ENCODE peak calls at places on chromosomes 6 and 20, in nine cellular contexts. R is T follicular helper cell; I is astrocyte of the spinal cord; A is stomach; K is activated CD4-positive, alpha-beta T cell treated with anti-CD3 and anti-CD28 coated beads, Interleukin-2, amount 50 U/mL, for 1 hour; G is iPS-NIHi11; O is hypothalamus; S is glutamatergic neuron; F is NCI-H524 treated with DMSO at 0.1 percent for 48 hours. Y is an unnamed sample.
A peak's percentile ranks its signal among the peaks of the same experiment; 100 is the strongest.

GRCh38 chr6:123777554-123777953 is 26.1 kb upstream of the NKAIN2 start:
- DNase-seq in R (no peak), I (peak; percentile 46), A (no peak), K (no peak), G (no peak), O (no peak), S (no peak), F (no peak), Y (no peak)

GRCh38 chr6:74366634-74367033 is 670.6 kb downstream of the CD109 start:
- DNase-seq in R (no peak), I (peak; percentile 13), A (no peak), K (no peak), G (no peak), O (no peak), S (no peak), F (no peak), Y (no peak)

GRCh38 chr6:135904666-135905065 is 53.2 kb downstream of the PDE7B start:
- DNase-seq in R (no peak), I (peak; percentile 42), A (no peak), K (no peak), G (no peak), O (no peak), S (no peak), F (no peak), Y (no peak)

GRCh38 chr6:119215309-119215708 is 134.3 kb downstream of the MAN1A1 start:
- DNase-seq in R (no peak), I (no peak), A (no peak), K (no peak), G (no peak), O (no peak), S (no peak), F (no peak), Y (no peak)

GRCh38 chr6:105522626-105523322 is 119.9 kb upstream of the PREP start:
- DNase-seq in R (no peak), I (peak; percentile 19), A (no peak), K (no peak), G (no peak), O (no peak), S (no peak), F (no peak), Y (no peak)

GRCh38 chr20:58439974-58440767 is 51.1 kb downstream of the VAPB start:
- DNase-seq in R (no peak), I (no peak), A (no peak), K (no peak), G (no peak), O (no peak), S (no peak), F (no peak), Y (no peak)

GRCh38 chr6:12278915-12279314 is 11.2 kb upstream of the EDN1 start:
- DNase-seq in R (no peak), I (no peak), A (no peak), K (no peak), G (no peak), O (no peak), S (no peak), F (no peak), Y (no peak)

GRCh38 chr6:87830834-87831374 is 128.9 kb upstream of the AKIRIN2 start:
- DNase-seq in R (no peak), I (no peak), A (no peak), K (no peak), G (no peak), O (no peak), S (no peak), F (no peak), Y (no peak)

GRCh38 chr20:51898788-51899187 is 96.5 kb upstream of the SALL4 start:
- DNase-seq in R (no peak), I (no peak), A (no peak), K (no peak), G (no peak), O (no peak), S (no peak), F (no peak), Y (no peak)